ENCODE peak calls at places on chromosomes 5 and 9, in five cellular contexts. O, Q, I, X and B are unnamed samples.

GRCh38 chr9:19618816-19619215 is 170.0 kb downstream of the SLC24A2 start:
- DNase-seq in O (no peak), Q (no peak), I (no peak), X (no peak), B (no peak)

GRCh38 chr9:135290086-135290485 is 189.5 kb upstream of the PPP1R26 start:
- DNase-seq in O (no peak), Q (no peak), I (no peak), X (no peak), B (no peak)

GRCh38 chr5:181235689-181236366 is 7.9 kb downstream of the RACK1 start:
- DNase-seq in O (no peak), Q (no peak), I (no peak), X (no peak), B (no peak)

GRCh38 chr5:141389153-141390042 is 1.9 kb downstream of the PCDHGB4 start:
- DNase-seq in O (no peak), Q (no peak), I (no peak), X (no peak), B (no peak)

GRCh38 chr5:112002368-112002767 is 245.4 kb upstream of the NREP start:
- DNase-seq in O (no peak), Q (no peak), I (no peak), X (no peak), B (no peak)

GRCh38 chr9:134712922-134713321 is 71.3 kb downstream of the COL5A1 start:
- DNase-seq in O (no peak), Q (no peak), I (no peak), X (no peak), B (no peak)

GRCh38 chr5:57676228-57677098 is 193.9 kb upstream of the ACTBL2 start:
- DNase-seq in O (peak; percentile 23), Q (no peak), I (no peak), X (no peak), B (no peak)

GRCh38 chr5:170312666-170313065 is 15.1 kb upstream of the LCP2 start:
- DNase-seq in O (peak; percentile 44), Q (no peak), I (no peak), X (peak; percentile 43), B (no peak)

GRCh38 chr5:32360906-32361305 is 48.2 kb upstream of the MTMR12 start:
- DNase-seq in O (no peak), Q (no peak), I (no peak), X (no peak), B (no peak)

GRCh38 chr9:69476797-69477196 is 151.8 kb downstream of the ENTREP1 start:
- DNase-seq in O (no peak), Q (no peak), I (no peak), X (no peak), B (no peak)

GRCh38 chr5:76580983-76581382 is 42.2 kb downstream of the F2RL2 start:
- DNase-seq in O (no peak), Q (no peak), I (no peak), X (no peak), B (no peak)

GRCh38 chr5:59064256-59064655 is 481.4 kb downstream of the RAB3C start:
- DNase-seq in O (no peak), Q (no peak), I (no peak), X (no peak), B (no peak)